ENCODE peak calls at places on chromosome 7, in seven cellular contexts. W is T-cell; S is COR-L47; R is ovary; Q is HFF-Myc; U is stimulated activated CD8-positive, alpha-beta memory T cell treated with anti-CD3 and anti-CD28 coated beads, Interleukin-15, amount 100 ng/mL, for 24 hours; L is AG09309. Y is an unnamed sample.

GRCh38 chr7:30027065-30027456 is 559 bp upstream of the FKBP14 start:
- DNase-seq in Q (no peak), L (no peak), R (no peak), S (no peak), W (no peak), U (no peak), Y (peak)

GRCh38 chr7:77657427-77658331 is 38.6 kb upstream of the RSBN1L start:
- DNase-seq in Q (no peak), L (no peak), W (no peak), S (peak), R (no peak), U (no peak), Y (peak)

GRCh38 chr7:127536426-127537152 is 48.8 kb downstream of the GCC1 start:
- DNase-seq in S (no peak), U (no peak), L (no peak), Q (no peak), R (no peak), W (no peak), Y (no peak)

GRCh38 chr7:81594767-81595166 is 175.1 kb downstream of the HGF start:
- DNase-seq in U (no peak), W (no peak), Q (no peak), R (no peak), L (no peak), S (no peak), Y (no peak)

GRCh38 chr7:41886257-41886905 is 183.5 kb upstream of the INHBA start:
- DNase-seq in L (peak), W (no peak), Q (peak), R (peak), U (no peak), S (no peak), Y (no peak)

GRCh38 chr7:66804001-66804400 is 63.5 kb downstream of the RABGEF1 start:
- DNase-seq in R (no peak), S (no peak), U (no peak), L (no peak), W (no peak), Q (no peak), Y (no peak)

GRCh38 chr7:16668049-16668858 is 22.3 kb downstream of the BZW2 start:
- DNase-seq in Q (peak), R (peak), S (no peak), U (no peak), L (peak), W (no peak), Y (no peak)

GRCh38 chr7:33143996-33144718 is 14.8 kb downstream of the BBS9 start:
- DNase-seq in R (no peak), U (no peak), L (no peak), S (no peak), Q (no peak), W (no peak), Y (peak)

GRCh38 chr7:12685550-12685949 is 1.9 kb upstream of the ARL4A start:
- DNase-seq in U (no peak), Q (no peak), L (no peak), S (peak), W (peak), R (no peak), Y (no peak)

GRCh38 chr7:71595176-71595575 is 463.2 kb downstream of the GALNT17 start:
- DNase-seq in S (no peak), W (no peak), U (no peak), Q (no peak), R (no peak), L (no peak), Y (no peak)

GRCh38 chr7:152989889-152990380 is 230.4 kb downstream of the ACTR3B start:
- DNase-seq in S (no peak), R (no peak), W (no peak), Q (no peak), L (no peak), U (no peak), Y (no peak)

GRCh38 chr7:92255308-92255707 is 9.5 kb downstream of the ANKIB1 start:
- DNase-seq in U (no peak), W (no peak), L (peak), R (no peak), S (no peak), Q (no peak), Y (no peak)

GRCh38 chr7:106891545-106892410 is 26.7 kb downstream of the PIK3CG start:
- DNase-seq in U (no peak), W (no peak), S (no peak), Q (no peak), R (no peak), L (no peak), Y (no peak)

GRCh38 chr7:23955145-23955544 is 245.1 kb downstream of the STK31 start:
- DNase-seq in L (no peak), S (no peak), U (no peak), W (no peak), R (no peak), Q (no peak), Y (no peak)

GRCh38 chr7:111784311-111784710 is 222.0 kb upstream of the IMMP2L start:
- DNase-seq in Q (no peak), S (no peak), L (no peak), U (no peak), R (no peak), W (no peak), Y (no peak)

GRCh38 chr7:157386979-157387800 is 50.4 kb downstream of the DNAJB6 start:
- DNase-seq in U (peak), L (no peak), Q (peak), W (peak), S (peak), R (peak), Y (peak)

GRCh38 chr7:21064698-21065648 is 278.3 kb upstream of the SP8 start:
- DNase-seq in W (no peak), L (no peak), S (no peak), Q (no peak), U (no peak), R (no peak), Y (no peak)

GRCh38 chr7:93043393-93043985 is 74.3 kb downstream of the SAMD9 start:
- DNase-seq in S (no peak), W (no peak), U (no peak), R (no peak), Q (peak), L (peak), Y (no peak)

GRCh38 chr7:99971242-99971641 is 4.6 kb downstream of the AZGP1 start:
- DNase-seq in L (no peak), S (no peak), Q (no peak), R (no peak), W (no peak), U (no peak), Y (no peak)

GRCh38 chr7:35754741-35755140 is 46.1 kb upstream of the SEPTIN7 start:
- DNase-seq in S (no peak), R (no peak), L (no peak), U (no peak), Q (no peak), W (no peak), Y (no peak)

GRCh38 chr7:47771301-47771989 is 176.8 kb downstream of the PKD1L1 start:
- DNase-seq in U (no peak), S (no peak), Q (no peak), W (no peak), L (no peak), R (no peak), Y (no peak)

GRCh38 chr7:45873355-45873754 is 473 bp upstream of the CCDC201 start:
- DNase-seq in S (peak), Q (no peak), L (no peak), U (no peak), W (no peak), R (no peak), Y (no peak)

GRCh38 chr7:16967174-16967868 is 85.5 kb upstream of the AGR3 start:
- DNase-seq in Q (no peak), L (no peak), U (no peak), W (no peak), S (no peak), R (no peak), Y (no peak)

Y was measured in GM12878.